ENCODE peak calls at places on chromosomes 4 and X, in four cellular contexts. J is stimulated activated CD4-positive, alpha-beta T cell treated with anti-CD3 and anti-CD28 coated beads, Interleukin-4, amount 100 ng/mL, for 24 hours; V is HCT116; E is smooth muscle cell of the brain vasculature. N is an unnamed sample.

GRCh38 chr4:124907881-124908280 is 195.3 kb upstream of the ANKRD50 start:
- DNase-seq in J (no peak), V (no peak), E (no peak), N (no peak)

GRCh38 chr4:168560184-168560834 is 63.5 kb downstream of the PALLD start:
- DNase-seq in J (no peak), V (no peak), E (no peak), N (no peak)

GRCh38 chrX:14936561-14936960 is 63.3 kb downstream of the MOSPD2 start:
- DNase-seq in J (no peak), V (peak), E (no peak), N (no peak)

GRCh38 chrX:18415386-18415785 is 10.0 kb upstream of the CDKL5 start:
- DNase-seq in J (no peak), V (no peak), E (no peak), N (no peak)

GRCh38 chr4:103400405-103400804 is 202.3 kb upstream of the CENPE start:
- DNase-seq in J (no peak), V (no peak), E (no peak), N (no peak)

GRCh38 chr4:45317276-45317675 is 590.9 kb upstream of the GNPDA2 start:
- DNase-seq in J (no peak), V (no peak), E (no peak), N (no peak)

GRCh38 chrX:10634681-10635161 is 14.3 kb upstream of the MID1 start:
- DNase-seq in J (no peak), V (peak), E (no peak), N (no peak)

GRCh38 chr4:40152642-40153041 is 44.2 kb upstream of the RHOH start:
- DNase-seq in J (peak), V (no peak), E (no peak), N (no peak)

GRCh38 chrX:153457827-153458466 is 12.1 kb upstream of the TREX2 start:
- DNase-seq in J (no peak), V (no peak), E (no peak), N (no peak)

GRCh38 chr4:26788341-26788733 is 72.3 kb upstream of the STIM2 start:
- DNase-seq in J (no peak), V (no peak), E (no peak), N (no peak)

GRCh38 chrX:119041175-119041574 is 31.6 kb upstream of the CT47C1 start:
- DNase-seq in J (no peak), V (peak), E (peak), N (no peak)